ENCODE peak calls at places on chromosomes 11 and 22, in ten cellular contexts. U is neural progenitor cell, S is foreskin keratinocyte, B is nephron progenitor cell, M is endodermal cell, G is AG10803, H is endothelial cell of umbilical vein, R is neural crest cell, P is colonic mucosa, E is HCT116. K is an unnamed sample.

GRCh38 chr11:36264601-36265344 is 24.5 kb downstream of the COMMD9 start:
- DNase-seq in U (no peak), S (no peak), B (no peak), M (no peak), G (no peak), H (no peak), R (no peak), P (no peak), E (no peak), K (no peak)

GRCh38 chr11:63536669-63537292 is at the start of gene PLAAT4:
- DNase-seq in U (no peak), S (no peak), B (no peak), M (no peak), G (peak), H (peak), R (no peak), P (peak), E (no peak), K (no peak)

GRCh38 chr11:5102246-5102645 is 32.9 kb downstream of the OR52E1 start:
- DNase-seq in U (no peak), S (no peak), B (no peak), M (no peak), G (no peak), H (no peak), R (no peak), P (no peak), E (no peak), K (no peak)

GRCh38 chr22:19359554-19360299 is 68.2 kb upstream of the CLTCL1 start:
- DNase-seq in U (no peak), S (no peak), B (no peak), M (no peak), G (no peak), H (no peak), R (no peak), P (no peak), E (no peak), K (no peak)

GRCh38 chr11:101430236-101430635 is 153.6 kb downstream of the TRPC6 start:
- DNase-seq in U (no peak), S (no peak), B (no peak), M (no peak), G (no peak), H (no peak), R (no peak), P (no peak), E (no peak), K (no peak)

GRCh38 chr11:1205121-1205986 is 17.5 kb upstream of the MUC5B start:
- DNase-seq in U (no peak), S (no peak), B (no peak), M (peak), G (no peak), H (no peak), R (no peak), P (no peak), E (no peak), K (peak)

GRCh38 chr11:18322818-18323570 is 627 bp downstream of the GTF2H1 start:
- DNase-seq in U (peak), S (no peak), B (no peak), M (no peak), G (peak), H (no peak), R (no peak), P (no peak), E (no peak), K (no peak)

GRCh38 chr11:19903620-19904069 is 191.0 kb downstream of the NAV2 start:
- DNase-seq in U (peak), S (peak), B (peak), M (peak), G (peak), H (peak), R (peak), P (peak), E (peak), K (no peak)

GRCh38 chr22:49473286-49473685 is 354.4 kb downstream of the BRD1 start:
- DNase-seq in U (no peak), S (no peak), B (no peak), M (peak), G (no peak), H (no peak), R (no peak), P (no peak), E (no peak), K (peak)

GRCh38 chr22:19503869-19504268 is 20.3 kb downstream of the CLDN5 start:
- DNase-seq in U (peak), S (no peak), B (no peak), M (peak), G (no peak), H (no peak), R (no peak), P (no peak), E (no peak), K (no peak)

GRCh38 chr11:26976389-26976788 is 17.5 kb upstream of the FIBIN start:
- DNase-seq in U (no peak), S (peak), B (no peak), M (no peak), G (peak), H (no peak), R (no peak), P (no peak), E (no peak), K (no peak)

GRCh38 chr22:50544746-50545253 is 899 bp upstream of the KLHDC7B start:
- DNase-seq in U (no peak), S (peak), B (no peak), M (no peak), G (no peak), H (no peak), R (no peak), P (peak), E (no peak), K (no peak)

GRCh38 chr22:37492428-37493344 is 6.5 kb upstream of the MFNG start:
- DNase-seq in U (peak), S (no peak), B (no peak), M (peak), G (peak), H (peak), R (no peak), P (peak), E (no peak), K (peak)

GRCh38 chr11:70489276-70489675 is 90.9 kb downstream of the CTTN start:
- DNase-seq in U (no peak), S (no peak), B (no peak), M (no peak), G (no peak), H (no peak), R (no peak), P (no peak), E (no peak), K (peak)

GRCh38 chr11:45250035-45250693 is 36.0 kb downstream of the SYT13 start:
- DNase-seq in U (no peak), S (no peak), B (no peak), M (no peak), G (no peak), H (no peak), R (no peak), P (no peak), E (no peak), K (no peak)

GRCh38 chr11:3368199-3368598 is 10.7 kb downstream of the ZNF195 start:
- DNase-seq in U (no peak), S (no peak), B (no peak), M (no peak), G (no peak), H (no peak), R (no peak), P (no peak), E (no peak), K (no peak)

GRCh38 chr11:111554532-111554931 is 14.0 kb downstream of the LAYN start:
- DNase-seq in U (no peak), S (peak), B (no peak), M (no peak), G (no peak), H (no peak), R (no peak), P (no peak), E (no peak), K (no peak)

GRCh38 chr11:111555255-111555654 is 14.7 kb downstream of the LAYN start:
- DNase-seq in U (no peak), S (peak), B (no peak), M (no peak), G (peak), H (no peak), R (no peak), P (no peak), E (no peak), K (no peak)

GRCh38 chr11:111559791-111560190 is 19.3 kb downstream of the LAYN start:
- DNase-seq in U (no peak), S (no peak), B (no peak), M (no peak), G (no peak), H (no peak), R (no peak), P (no peak), E (no peak), K (no peak)

GRCh38 chr11:111560785-111561184 is 20.3 kb downstream of the LAYN start:
- DNase-seq in U (no peak), S (no peak), B (no peak), M (no peak), G (no peak), H (no peak), R (no peak), P (no peak), E (no peak), K (no peak)

GRCh38 chr11:111557425-111558111 is 17.0 kb downstream of the LAYN start:
- DNase-seq in U (no peak), S (peak), B (no peak), M (no peak), G (peak), H (no peak), R (no peak), P (no peak), E (no peak), K (no peak)
- TF ChIP-seq CTCF in U (no peak), S (peak), B (no peak), M (no peak), G (peak), H (no peak), R (no peak), P (no peak), E (no peak), K (no peak)

DNA sequence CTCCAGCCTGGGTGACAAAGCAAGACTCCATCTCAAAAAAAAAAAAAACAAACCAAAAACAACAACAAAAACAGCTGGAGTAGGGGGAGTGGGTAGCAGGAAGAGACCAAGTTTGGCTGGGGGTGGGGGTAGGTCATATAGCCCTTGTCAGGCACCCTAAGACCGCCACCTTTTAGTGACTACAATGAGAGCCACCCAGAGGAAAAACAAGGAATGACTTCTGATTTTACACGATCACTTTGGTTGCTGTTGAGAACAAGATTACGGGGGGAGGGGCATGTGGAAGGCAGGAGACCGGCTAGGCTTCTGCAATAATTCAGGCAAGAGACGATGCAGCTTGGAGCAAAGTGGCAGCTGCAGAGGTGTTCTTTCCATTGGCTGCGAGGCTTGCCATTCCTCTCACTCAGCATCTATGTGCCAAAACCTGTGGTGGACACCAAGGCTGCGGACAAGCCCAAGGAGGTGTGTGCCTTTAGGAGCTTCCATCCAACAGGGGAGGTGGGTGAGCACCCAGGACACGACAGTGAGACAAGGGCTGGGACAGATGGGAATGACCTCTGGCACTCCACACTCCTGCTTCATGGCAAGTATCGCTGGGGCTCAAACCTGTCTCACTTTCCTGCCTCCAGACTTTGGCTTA is 1.7 kb downstream of the RPS19BP1 start:
- DNase-seq in U (peak), S (no peak), B (no peak), M (peak), G (peak), H (peak), R (peak), P (peak), E (no peak), K (no peak)
- TF ChIP-seq CTCF in U (peak), S (peak), B (peak), M (peak), G (peak), H (peak), R (peak), P (no peak), E (peak), K (peak)

GRCh38 chr11:73004088-73004487 is 138.0 kb downstream of the FCHSD2 start:
- DNase-seq in U (no peak), S (no peak), B (no peak), M (no peak), G (no peak), H (no peak), R (no peak), P (no peak), E (no peak), K (no peak)

GRCh38 chr11:73001615-73002014 is 140.5 kb downstream of the FCHSD2 start:
- DNase-seq in U (no peak), S (no peak), B (no peak), M (no peak), G (no peak), H (peak), R (no peak), P (no peak), E (no peak), K (no peak)

DNA sequence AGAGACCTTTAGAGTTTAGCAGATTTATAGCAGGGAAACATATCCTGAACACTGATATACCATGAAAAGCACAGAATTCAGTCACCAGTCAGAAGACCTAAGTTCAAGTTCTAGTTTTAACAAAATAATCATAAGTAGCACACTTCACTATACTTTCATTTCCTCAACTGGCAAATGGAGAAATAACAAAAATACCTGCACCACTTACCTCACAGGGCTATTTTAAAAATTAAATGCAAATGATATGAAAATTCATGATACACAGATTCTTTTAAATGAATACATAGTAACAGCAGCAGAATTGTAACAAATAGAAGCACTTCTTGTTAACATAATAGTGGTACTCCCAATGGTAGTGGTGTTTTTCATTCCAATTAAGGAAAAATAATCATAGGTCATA is 139.0 kb downstream of the FCHSD2 start:
- DNase-seq in U (no peak), S (no peak), B (no peak), M (no peak), G (no peak), H (no peak), R (no peak), P (no peak), E (no peak), K (no peak)
- TF ChIP-seq CTCF in U (no peak), S (no peak), B (no peak), M (no peak), G (no peak), H (no peak), R (no peak), P (no peak), E (no peak), K (no peak)

GRCh38 chr11:110773442-110773841 is 61.2 kb upstream of the ARHGAP20 start:
- DNase-seq in U (no peak), S (no peak), B (no peak), M (no peak), G (no peak), H (no peak), R (no peak), P (no peak), E (no peak), K (no peak)

GRCh38 chr11:110772863-110773262 is 60.6 kb upstream of the ARHGAP20 start:
- DNase-seq in U (no peak), S (no peak), B (no peak), M (peak), G (no peak), H (no peak), R (no peak), P (no peak), E (no peak), K (no peak)

GRCh38 chr11:110777765-110778164 is 65.5 kb upstream of the ARHGAP20 start:
- DNase-seq in U (no peak), S (peak), B (no peak), M (no peak), G (peak), H (peak), R (no peak), P (peak), E (no peak), K (no peak)

GRCh38 chr11:110776091-110776490 is 63.9 kb upstream of the ARHGAP20 start:
- DNase-seq in U (no peak), S (no peak), B (no peak), M (no peak), G (no peak), H (peak), R (no peak), P (no peak), E (no peak), K (no peak)

DNA sequence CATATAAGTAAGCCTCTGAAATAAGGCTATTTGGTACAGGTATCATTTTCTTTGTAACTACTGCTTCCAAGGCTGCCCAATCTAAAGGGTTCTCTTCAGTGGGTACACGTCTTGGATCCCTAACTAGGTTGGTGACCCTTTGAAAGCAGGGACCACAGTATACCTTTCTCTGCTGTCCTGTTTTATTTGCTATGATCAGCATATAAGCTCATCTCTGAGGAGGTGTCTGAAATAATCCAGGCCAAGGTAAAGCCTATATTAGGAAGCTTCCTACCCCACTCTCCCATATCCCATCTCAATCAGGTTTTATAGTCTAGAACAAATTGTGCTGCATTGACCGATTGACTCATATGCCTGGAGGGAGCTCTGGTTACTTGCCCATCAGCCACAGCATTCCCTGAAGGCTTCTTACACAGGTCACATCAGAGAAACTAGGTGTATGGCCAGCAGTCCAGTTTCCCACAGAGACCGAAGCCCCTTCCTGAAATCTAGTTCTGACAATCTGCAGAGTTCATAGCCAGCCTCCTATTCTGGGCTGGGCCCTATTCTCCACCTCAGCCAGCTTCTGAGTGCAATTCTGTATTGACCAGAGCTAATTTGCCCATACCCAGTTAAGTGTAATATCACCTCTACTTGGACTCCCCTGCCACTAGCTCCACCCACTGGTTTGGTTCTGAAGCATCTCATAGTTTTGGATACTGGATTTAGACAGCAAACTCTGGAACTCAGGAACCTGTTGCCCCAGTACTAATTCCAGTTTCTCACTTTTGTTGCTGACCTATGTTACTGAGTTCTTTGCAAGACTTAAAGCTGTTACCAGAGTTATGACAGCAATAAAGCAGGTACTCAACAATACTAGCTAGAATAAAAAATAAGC is 62.1 kb upstream of the ARHGAP20 start:
- DNase-seq in U (no peak), S (no peak), B (no peak), M (no peak), G (no peak), H (no peak), R (no peak), P (no peak), E (no peak), K (no peak)
- TF ChIP-seq CTCF in U (no peak), S (no peak), B (no peak), M (no peak), G (no peak), H (no peak), R (no peak), P (no peak), E (no peak), K (no peak)

DNA sequence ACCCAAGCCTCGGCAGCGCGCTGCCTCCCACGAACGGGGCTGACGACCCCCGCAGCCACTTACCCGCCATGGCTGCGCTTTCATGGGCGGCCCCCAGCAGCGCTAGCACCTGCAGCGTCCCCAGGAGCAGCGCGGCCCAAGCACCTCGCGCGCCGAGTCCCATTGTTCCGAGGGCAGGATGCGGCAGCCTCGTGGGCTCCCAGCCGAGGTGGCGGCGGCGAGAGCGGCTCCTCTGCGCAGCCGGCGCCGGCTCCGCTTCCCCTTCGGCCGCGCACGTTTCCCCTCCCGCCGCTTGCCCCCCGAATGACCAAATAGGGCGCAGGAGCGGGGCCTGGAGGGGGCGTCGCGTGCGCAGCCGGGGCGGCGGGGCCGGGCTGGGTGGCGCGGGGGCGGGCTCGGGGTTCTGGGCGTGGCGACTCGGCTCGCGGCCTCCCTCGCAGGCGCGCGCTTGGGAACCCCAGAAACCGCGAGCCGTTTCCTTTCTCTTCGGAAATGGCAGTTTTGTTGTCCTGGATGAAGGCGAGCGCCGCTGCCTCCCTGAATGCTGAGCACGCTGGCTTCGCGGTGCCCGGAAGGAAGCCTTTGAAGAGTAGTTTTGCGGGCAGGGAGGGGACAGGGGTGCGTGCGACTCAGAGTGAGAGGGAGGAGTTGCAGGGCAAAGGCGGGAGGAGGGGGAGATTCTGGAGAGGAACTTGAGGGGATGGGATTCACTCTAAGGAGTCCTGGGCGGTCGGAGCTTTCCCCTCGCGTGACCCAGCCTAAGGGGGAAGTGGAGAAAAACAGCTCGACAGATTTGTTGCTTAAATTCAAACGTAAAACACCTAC is at the start of gene TMEM123:
- DNase-seq in U (peak), S (peak), B (peak), M (peak), G (peak), H (peak), R (peak), P (peak), E (peak), K (peak)
- TF ChIP-seq CTCF in U (peak), S (no peak), B (no peak), M (no peak), G (no peak), H (no peak), R (no peak), P (no peak), E (no peak), K (no peak)

K was measured in CD14-positive monocyte.